ENCODE peak calls at places on chromosome 1, in seven cellular contexts. K, S, Y, F, U, V and B are unnamed samples.

GRCh38 chr1:198291924-198292323 is 135.1 kb downstream of the NEK7 start:
- DNase-seq in U (no peak), S (no peak), Y (no peak), K (no peak), F (no peak), V (no peak), B (no peak)

GRCh38 chr1:204621391-204621790 is 64.1 kb downstream of the LRRN2 start:
- DNase-seq in K (no peak), F (no peak), S (no peak), V (no peak), Y (no peak), U (no peak), B (no peak)

GRCh38 chr1:150281221-150281757 is 1.1 kb upstream of the CIART start:
- DNase-seq in U (no peak), Y (no peak), S (peak), V (peak), F (peak), K (no peak), B (no peak)

GRCh38 chr1:44616991-44617702 is 57.1 kb downstream of the TMEM53 start:
- DNase-seq in Y (no peak), K (no peak), U (no peak), S (peak), F (peak), V (peak), B (no peak)

GRCh38 chr1:169529068-169529642 is 43.4 kb upstream of the SLC19A2 start:
- DNase-seq in U (no peak), S (peak), K (no peak), V (no peak), F (no peak), Y (peak), B (peak)

GRCh38 chr1:223684488-223684792 is 18.9 kb upstream of the CAPN8 start:
- DNase-seq in S (no peak), Y (no peak), K (no peak), V (no peak), U (no peak), F (no peak), B (no peak)

GRCh38 chr1:115865704-115866380 is 24.9 kb upstream of the NHLH2 start:
- DNase-seq in Y (no peak), U (no peak), S (no peak), V (no peak), F (no peak), K (no peak), B (no peak)

GRCh38 chr1:203080456-203080855 is 5.4 kb downstream of the MYOG start:
- DNase-seq in F (no peak), K (no peak), S (no peak), U (no peak), V (no peak), Y (no peak), B (no peak)

GRCh38 chr1:208137144-208137682 is 107.0 kb downstream of the PLXNA2 start:
- DNase-seq in Y (no peak), S (no peak), V (no peak), F (no peak), K (no peak), U (no peak), B (no peak)

GRCh38 chr1:54334996-54335395 is 71.2 kb downstream of the SSBP3 start:
- DNase-seq in Y (no peak), F (no peak), K (no peak), U (no peak), V (no peak), S (no peak), B (no peak)

GRCh38 chr1:231419147-231419546 is 2.9 kb downstream of the EGLN1 start:
- DNase-seq in S (no peak), K (no peak), Y (no peak), U (no peak), V (no peak), F (no peak), B (no peak)

GRCh38 chr1:155893389-155894142 is 17.6 kb downstream of the RIT1 start:
- DNase-seq in F (no peak), S (no peak), Y (peak), U (peak), K (no peak), V (peak), B (no peak)

GRCh38 chr1:182166321-182166720 is 104.8 kb upstream of the ZNF648 start:
- DNase-seq in S (no peak), Y (no peak), F (no peak), K (no peak), U (no peak), V (no peak), B (no peak)

GRCh38 chr1:25697426-25698220 is 81.0 kb downstream of the MAN1C1 start:
- DNase-seq in S (no peak), F (no peak), V (no peak), Y (no peak), K (no peak), U (no peak), B (no peak)

GRCh38 chr1:169024800-169025253 is 81.7 kb upstream of the ATP1B1 start:
- DNase-seq in S (no peak), K (peak), U (no peak), F (no peak), Y (no peak), V (no peak), B (no peak)

GRCh38 chr1:193310569-193310968 is 124.2 kb upstream of the B3GALT2 start:
- DNase-seq in V (no peak), S (no peak), K (no peak), F (no peak), U (peak), Y (no peak), B (peak)

GRCh38 chr1:243739335-243740003 is 110.6 kb downstream of the AKT3 start:
- DNase-seq in Y (no peak), V (no peak), S (no peak), U (peak), F (no peak), K (no peak), B (no peak)

GRCh38 chr1:10803971-10804820 is 7.8 kb upstream of the CASZ1 start:
- DNase-seq in Y (no peak), U (no peak), V (no peak), K (no peak), F (no peak), S (no peak), B (peak)

GRCh38 chr1:2840036-2840809 is 38.7 kb upstream of the TTC34 start:
- DNase-seq in S (no peak), V (peak), Y (no peak), F (no peak), K (no peak), U (no peak), B (no peak)

GRCh38 chr1:214076341-214077035 is 88.7 kb downstream of the PROX1 start:
- DNase-seq in U (no peak), K (no peak), Y (no peak), S (no peak), V (no peak), F (no peak), B (no peak)

GRCh38 chr1:196651637-196652215 is at the start of gene CFH:
- DNase-seq in S (no peak), Y (no peak), V (no peak), K (no peak), U (no peak), F (no peak), B (no peak)

GRCh38 chr1:214767221-214767620 is 164.2 kb downstream of the CENPF start:
- DNase-seq in K (no peak), S (no peak), Y (no peak), V (no peak), F (no peak), U (no peak), B (no peak)

GRCh38 chr1:65360654-65361053 is 51.3 kb downstream of the DNAJC6 start:
- DNase-seq in F (no peak), S (no peak), V (no peak), U (no peak), K (no peak), Y (no peak), B (no peak)

GRCh38 chr1:171422489-171422888 is 62.8 kb upstream of the PRRC2C start:
- DNase-seq in F (no peak), V (no peak), U (no peak), S (no peak), Y (no peak), K (no peak), B (no peak)

GRCh38 chr1:60488857-60489256 is 415.3 kb upstream of the C1orf87 start:
- DNase-seq in F (no peak), U (no peak), S (no peak), V (no peak), Y (no peak), K (no peak), B (no peak)

GRCh38 chr1:171637928-171638576 is 14.4 kb downstream of the MYOC start:
- DNase-seq in U (peak), F (no peak), K (no peak), V (no peak), Y (no peak), S (no peak), B (no peak)

GRCh38 chr1:227893696-227894305 is 53.9 kb downstream of the WNT9A start:
- DNase-seq in U (no peak), F (no peak), S (peak), Y (no peak), K (no peak), V (no peak), B (peak)

GRCh38 chr1:42211224-42211623 is 46.7 kb upstream of the GUCA2A start:
- DNase-seq in K (no peak), S (no peak), Y (no peak), U (no peak), V (no peak), F (no peak), B (no peak)

GRCh38 chr1:7884757-7885156 is 31.9 kb upstream of the UTS2 start:
- DNase-seq in S (no peak), V (no peak), U (no peak), F (no peak), Y (no peak), K (no peak), B (no peak)
- TF ChIP-seq JUND in S (no peak), V (no peak), U (no peak), F (no peak), Y (no peak), K (no peak), B (no peak)

GRCh38 chr1:38037481-38037939 is 9.1 kb downstream of the POU3F1 start:
- DNase-seq in S (no peak), U (no peak), F (peak), V (peak), K (no peak), Y (no peak), B (no peak)
- TF ChIP-seq JUND in S (no peak), U (no peak), F (no peak), V (no peak), K (no peak), Y (no peak), B (no peak)

DNA sequence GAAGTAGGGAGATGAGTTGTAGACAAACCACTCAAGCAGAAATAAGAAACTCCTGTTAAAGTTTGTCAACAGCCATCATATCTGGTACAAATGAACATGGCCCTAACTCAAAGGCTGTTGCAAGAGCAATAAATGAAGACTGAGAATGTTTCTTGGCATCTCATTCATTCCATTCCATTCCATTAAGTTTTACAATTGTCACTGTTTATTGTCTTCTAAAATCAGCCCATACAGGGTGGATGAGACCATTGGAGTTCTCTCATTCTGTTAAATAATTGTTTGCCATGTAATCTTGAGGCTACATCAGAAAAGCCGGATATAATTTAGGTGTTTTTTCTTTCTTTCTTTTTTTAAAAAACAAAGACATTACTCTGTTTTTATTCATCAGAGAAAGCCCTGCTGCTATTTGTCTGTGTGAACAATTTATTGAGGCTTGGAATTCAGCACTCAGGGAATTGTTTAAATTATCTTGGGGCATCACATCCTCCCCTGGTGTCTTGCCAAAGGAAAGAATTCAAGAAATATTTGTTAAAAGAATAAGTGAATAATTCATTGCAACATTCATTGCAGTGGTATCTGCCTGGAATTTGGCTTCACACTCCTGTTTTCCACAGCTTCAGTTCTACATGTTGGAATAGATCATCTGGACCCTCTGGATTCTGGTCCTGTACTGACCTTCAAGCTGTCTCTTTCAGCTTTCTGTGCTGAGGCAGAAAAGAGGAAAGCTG is 604.5 kb downstream of the PLPP3 start:
- DNase-seq in F (no peak), Y (no peak), K (no peak), U (no peak), V (no peak), S (no peak), B (no peak)
- TF ChIP-seq JUND in F (peak), Y (no peak), K (no peak), U (no peak), V (no peak), S (no peak), B (no peak)

DNA sequence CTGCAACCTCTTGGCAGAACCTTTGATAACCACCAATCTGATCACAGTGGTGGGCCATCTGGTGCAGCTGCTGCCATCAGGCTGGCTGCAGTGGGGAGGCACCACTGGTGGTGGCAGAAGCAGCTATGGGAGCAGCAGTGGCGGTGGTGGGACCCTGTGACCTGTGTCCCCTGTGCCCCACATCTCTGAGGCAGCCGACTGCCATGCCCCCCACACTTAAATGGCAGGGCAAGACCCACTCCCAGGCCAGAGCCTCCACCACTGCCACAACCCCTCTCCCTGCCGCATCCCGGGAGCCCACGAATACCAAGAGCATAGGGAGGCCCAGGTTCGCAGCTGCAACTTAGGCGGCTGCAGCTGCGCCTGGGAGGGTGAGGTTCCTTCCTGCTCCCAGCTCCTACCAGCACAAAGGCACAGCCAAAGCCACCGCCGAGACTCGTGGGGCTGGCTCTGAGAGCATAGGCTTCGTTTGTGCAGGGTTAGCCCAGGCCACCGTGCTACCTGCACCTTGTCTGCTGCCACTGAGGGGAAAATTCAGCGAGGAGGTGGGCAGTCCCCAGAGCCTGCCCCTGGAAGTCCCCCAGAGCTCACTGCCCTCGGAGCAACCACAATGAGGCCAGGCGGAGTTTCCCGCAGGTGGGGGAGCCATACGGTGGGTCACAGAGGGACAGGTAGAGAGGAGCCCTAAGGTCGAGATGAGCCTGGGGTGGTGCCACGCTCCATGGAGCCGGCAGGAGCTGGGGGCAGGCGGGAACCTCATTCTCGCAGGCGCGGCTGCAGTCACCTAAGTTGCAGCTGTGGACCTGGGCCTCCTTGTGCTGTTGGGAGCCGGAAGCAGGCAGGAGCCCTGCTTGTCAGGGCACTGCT is 518.7 kb downstream of the RWDD3 start:
- DNase-seq in F (no peak), S (no peak), V (no peak), K (no peak), Y (no peak), U (no peak), B (no peak)
- TF ChIP-seq JUND in F (no peak), S (no peak), V (no peak), K (no peak), Y (no peak), U (no peak), B (no peak)

DNA sequence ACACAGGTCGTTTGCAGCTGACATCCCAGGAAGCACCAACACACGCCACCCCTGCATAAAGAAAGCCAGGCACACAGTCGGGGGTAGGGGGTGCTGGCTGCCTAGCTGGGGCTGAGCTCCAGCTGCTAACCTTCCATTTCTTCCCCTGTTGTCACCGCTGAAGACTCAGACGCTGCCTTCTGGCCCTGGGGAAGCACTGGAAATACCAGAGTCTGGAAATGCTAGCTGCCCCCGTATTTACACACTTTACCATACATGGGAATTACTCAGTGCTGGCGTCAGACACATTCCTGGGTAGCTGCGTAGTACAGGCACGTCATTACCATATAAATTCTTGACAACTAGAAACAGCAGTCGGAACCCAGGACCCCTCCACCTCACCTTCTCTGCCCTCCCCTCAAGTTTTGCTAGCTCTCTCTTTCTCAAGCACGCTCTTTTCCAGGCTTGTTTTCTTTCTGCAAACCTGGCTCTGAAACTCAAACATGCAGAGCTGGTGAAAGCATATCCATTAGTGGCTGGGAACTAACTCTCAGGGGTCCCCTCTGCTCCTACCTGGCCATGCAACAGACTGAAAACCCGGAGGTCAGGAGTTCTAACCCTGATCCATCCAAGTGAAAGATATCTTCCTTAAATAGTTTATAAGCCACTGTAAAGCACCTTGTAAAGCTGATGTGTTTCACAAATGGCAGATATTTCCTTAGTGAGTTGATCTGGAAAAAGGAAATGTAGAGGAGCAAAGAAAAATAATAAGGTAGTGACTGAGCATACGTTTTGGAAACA is 3.3 kb downstream of the CSRP1 start:
- DNase-seq in Y (no peak), F (no peak), V (no peak), U (peak), K (no peak), S (no peak), B (peak)
- TF ChIP-seq JUND in Y (no peak), F (peak), V (no peak), U (no peak), K (no peak), S (peak), B (no peak)

GRCh38 chr1:79431341-79431740 is 424.8 kb upstream of the ADGRL4 start:
- DNase-seq in Y (no peak), V (no peak), K (no peak), U (no peak), S (no peak), F (no peak), B (no peak)
- TF ChIP-seq JUND in Y (no peak), V (no peak), K (no peak), U (no peak), S (no peak), F (no peak), B (no peak)

GRCh38 chr1:94254073-94254810 is 16.9 kb upstream of the ARHGAP29 start:
- DNase-seq in Y (no peak), K (no peak), U (no peak), F (no peak), V (no peak), S (no peak), B (no peak)
- TF ChIP-seq JUND in Y (no peak), K (no peak), U (no peak), F (no peak), V (no peak), S (no peak), B (no peak)